ENCODE peak calls at places on chromosomes 13 and 19, in eight cellular contexts. S, V, X, M, A, C, P and O are unnamed samples.

GRCh38 chr13:101941095-101941777 is 460.6 kb downstream of the FGF14 start:
- DNase-seq in P (no peak), S (no peak), V (peak; percentile 2), X (peak; percentile 65), A (no peak), C (no peak), M (peak; percentile 2), O (no peak)

GRCh38 chr13:30982506-30982905 is 50.0 kb downstream of the TEX26 start:
- DNase-seq in X (no peak), P (no peak), A (no peak), C (peak; percentile 19), S (no peak), M (no peak), V (no peak), O (no peak)

GRCh38 chr19:48230555-48231129 is 25.1 kb downstream of the CARD8 start:
- DNase-seq in C (no peak), S (no peak), P (no peak), A (no peak), M (no peak), X (no peak), V (no peak), O (no peak)

GRCh38 chr13:92896842-92897241 is 329.8 kb upstream of the GPC6 start:
- DNase-seq in C (no peak), M (peak; percentile 40), V (peak; percentile 21), A (no peak), S (no peak), X (peak; percentile 46), P (no peak), O (no peak)

GRCh38 chr13:35164324-35164932 is 222.4 kb downstream of the NBEA start:
- DNase-seq in P (no peak), C (peak; percentile 40), V (peak; percentile 27), S (no peak), M (peak; percentile 37), X (no peak), A (no peak), O (no peak)

GRCh38 chr19:6811906-6812305 is 39.4 kb downstream of the VAV1 start:
- DNase-seq in M (peak; percentile 58), A (no peak), V (peak; percentile 39), S (no peak), C (peak; percentile 12), P (no peak), X (peak; percentile 59), O (no peak)

GRCh38 chr13:31588331-31588730 is 151.0 kb upstream of the RXFP2 start:
- DNase-seq in S (no peak), A (no peak), V (no peak), X (no peak), C (no peak), P (no peak), M (no peak), O (no peak)

GRCh38 chr19:42150353-42150752 is 18.1 kb upstream of the POU2F2 start:
- DNase-seq in M (no peak), A (no peak), S (no peak), P (no peak), X (no peak), C (no peak), V (no peak), O (no peak)

GRCh38 chr13:38670627-38671026 is 16.2 kb upstream of the FREM2 start:
- DNase-seq in M (peak; percentile 48), P (no peak), X (no peak), S (no peak), V (peak; percentile 2), C (no peak), A (no peak), O (no peak)

GRCh38 chr13:31722684-31723083 is 16.6 kb upstream of the RXFP2 start:
- DNase-seq in P (no peak), V (no peak), S (no peak), C (no peak), M (peak; percentile 11), A (no peak), X (no peak), O (no peak)

GRCh38 chr19:58351996-58352755 is 1.1 kb downstream of the A1BG start:
- DNase-seq in V (no peak), X (no peak), A (no peak), S (no peak), C (no peak), M (no peak), P (no peak), O (no peak)

GRCh38 chr19:58354478-58355030 is 1.3 kb upstream of the A1BG start:
- DNase-seq in S (no peak), A (no peak), V (no peak), C (no peak), P (no peak), M (no peak), X (no peak), O (no peak)

GRCh38 chr19:58355215-58355796 is 2.0 kb upstream of the A1BG start:
- DNase-seq in X (no peak), V (no peak), A (peak; percentile 6), P (no peak), C (no peak), S (no peak), M (no peak), O (no peak)

GRCh38 chr19:58352760-58353671 is at the start of gene A1BG:
- DNase-seq in S (no peak), X (no peak), M (no peak), V (no peak), C (no peak), A (no peak), P (no peak), O (no peak)

DNA sequence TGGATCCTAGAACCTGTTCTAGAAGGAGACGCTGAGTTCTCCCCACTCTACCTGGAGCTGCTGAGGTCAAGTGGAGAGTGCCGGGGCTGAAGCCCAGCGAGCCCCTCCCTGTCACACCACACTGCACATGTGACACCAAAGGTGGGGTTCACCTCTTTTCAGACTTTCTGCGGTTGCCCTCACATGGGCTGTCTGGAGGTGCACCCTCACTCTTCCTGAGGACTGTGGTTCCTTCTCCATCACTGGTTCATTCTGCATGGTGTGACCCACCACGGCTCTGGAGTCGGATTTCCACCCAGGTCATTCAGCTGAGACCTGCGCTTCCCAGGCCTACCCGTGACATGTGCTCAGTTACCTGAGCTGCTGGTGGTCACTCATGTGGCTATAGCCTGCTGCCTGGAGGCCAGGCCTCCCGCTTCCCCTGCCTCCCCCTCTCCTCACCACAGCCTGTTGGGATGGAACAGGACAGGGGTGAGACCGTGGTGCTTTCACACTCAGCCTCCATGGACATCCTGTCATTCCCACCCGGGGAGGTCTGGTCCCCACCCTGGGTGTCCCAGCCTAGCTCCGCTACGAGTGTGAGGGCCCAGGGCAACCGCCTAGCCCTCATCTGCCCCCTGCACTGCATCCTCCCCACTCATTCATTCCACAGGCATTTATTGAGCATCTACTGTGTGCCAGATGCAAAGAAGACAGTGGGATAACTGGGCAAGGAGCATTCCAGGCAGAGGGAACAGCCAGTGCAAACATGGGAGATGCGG is 605 bp upstream of the A1BG start:
- DNase-seq in S (no peak), A (no peak), M (no peak), V (no peak), X (no peak), C (no peak), P (no peak), O (no peak)
- H3K27me3 ChIP-seq in S (no peaks in the 10 kb centered on the region), A (peaks cover 85% of the 10 kb centered on the region), M (no peaks in the 10 kb centered on the region), V (peaks cover 10% of the 10 kb centered on the region), X (no peaks in the 10 kb centered on the region), C (no peaks in the 10 kb centered on the region), P (peaks cover 89% of the 10 kb centered on the region), O (peaks cover 53% of the 10 kb centered on the region)

GRCh38 chr19:8105471-8105870 is 43.9 kb downstream of the FBN3 start:
- DNase-seq in A (no peak), V (no peak), X (no peak), P (peak; percentile 4), C (no peak), S (no peak), M (no peak), O (no peak)
- H3K27me3 ChIP-seq in A (peaks cover 3% of the 10 kb centered on the region), V (no peaks in the 10 kb centered on the region), X (no peaks in the 10 kb centered on the region), P (peaks cover 16% of the 10 kb centered on the region), C (no peaks in the 10 kb centered on the region), S (no peaks in the 10 kb centered on the region), M (no peaks in the 10 kb centered on the region), O (peaks cover 16% of the 10 kb centered on the region)

GRCh38 chr19:1769645-1769985 is 16.3 kb downstream of the ONECUT3 start:
- DNase-seq in X (peak; percentile 56), V (no peak), P (no peak), M (no peak), S (no peak), C (no peak), A (no peak), O (no peak)

GRCh38 chr19:1767464-1767933 is 14.2 kb downstream of the ONECUT3 start:
- DNase-seq in S (no peak), X (peak; percentile 89), C (no peak), P (peak; percentile 87), A (no peak), V (no peak), M (no peak), O (no peak)

GRCh38 chr19:1768248-1768647 is 14.9 kb downstream of the ONECUT3 start:
- DNase-seq in M (no peak), V (no peak), C (no peak), X (peak; percentile 94), A (no peak), P (no peak), S (no peak), O (no peak)

GRCh38 chr19:1770866-1771576 is 17.7 kb downstream of the ONECUT3 start:
- DNase-seq in C (no peak), X (no peak), P (no peak), A (no peak), S (no peak), M (no peak), V (no peak), O (no peak)

DNA sequence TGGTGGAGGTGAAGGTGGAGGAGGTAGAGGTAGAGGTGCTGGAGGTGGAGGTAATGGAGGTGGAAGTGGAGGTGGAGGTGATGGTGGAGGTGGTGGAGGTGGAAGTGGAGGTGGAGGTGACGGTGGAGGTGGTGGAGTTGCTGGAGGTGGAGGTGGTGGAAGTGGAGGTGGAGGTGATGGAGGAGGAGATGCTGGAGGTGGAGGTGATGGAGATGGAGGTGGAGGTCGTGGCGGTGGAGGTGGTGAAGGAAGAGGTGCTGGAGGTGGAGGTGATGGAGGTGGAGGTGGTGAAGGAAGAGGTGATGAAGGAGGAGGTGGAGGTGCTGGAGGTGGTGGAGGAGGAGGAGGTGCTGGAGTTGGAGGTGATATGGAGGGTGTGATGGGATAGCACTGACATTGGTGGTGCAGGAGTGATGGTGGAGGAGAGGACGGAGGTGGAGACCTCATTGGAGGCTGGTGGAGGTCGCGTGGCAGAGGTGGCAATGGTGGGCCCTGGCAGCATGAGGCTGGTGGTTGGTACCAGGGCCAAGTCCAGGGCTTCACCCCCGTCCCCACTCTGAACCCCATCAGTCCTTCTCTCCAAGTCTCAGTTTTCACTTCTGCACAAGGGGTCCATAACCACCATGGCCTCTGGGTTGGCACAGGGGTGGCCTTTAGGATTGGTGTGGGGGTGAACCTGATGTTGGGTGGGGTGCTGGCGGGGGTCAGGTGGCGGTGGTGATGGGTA is 15.8 kb downstream of the ONECUT3 start:
- DNase-seq in M (no peak), P (no peak), C (no peak), V (no peak), X (no peak), S (no peak), A (no peak), O (no peak)
- H3K27me3 ChIP-seq in M (peaks cover 38% of the 10 kb centered on the region), P (peaks cover 100% of the 10 kb centered on the region), C (peaks cover 6% of the 10 kb centered on the region), V (peaks cover 60% of the 10 kb centered on the region), X (peaks cover 98% of the 10 kb centered on the region), S (peaks cover 4% of the 10 kb centered on the region), A (peaks cover 94% of the 10 kb centered on the region), O (peaks cover 92% of the 10 kb centered on the region)

DNA sequence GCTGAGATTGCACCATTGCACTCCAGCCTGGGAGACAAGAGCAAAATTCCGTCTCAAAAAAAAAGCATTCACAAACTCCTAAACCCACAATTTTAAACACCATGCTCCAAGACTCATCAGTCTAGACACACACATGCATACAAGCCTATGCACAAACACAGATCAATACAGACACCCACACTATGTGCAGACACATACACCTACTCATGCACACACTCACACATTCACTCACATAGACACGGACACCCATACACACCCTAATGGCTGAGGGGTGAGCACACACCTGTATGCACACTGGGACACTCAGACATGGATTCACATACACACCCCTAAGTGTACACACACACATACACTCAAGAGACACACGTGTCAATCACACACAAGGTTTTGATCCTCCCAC is 9.3 kb downstream of the PNMA8B start:
- DNase-seq in A (no peak), S (no peak), C (no peak), X (no peak), V (no peak), P (no peak), M (no peak), O (no peak)
- H3K27me3 ChIP-seq in A (peaks cover 47% of the 10 kb centered on the region), S (no peaks in the 10 kb centered on the region), C (peaks cover 10% of the 10 kb centered on the region), X (peaks cover 46% of the 10 kb centered on the region), V (peaks cover 15% of the 10 kb centered on the region), P (peaks cover 68% of the 10 kb centered on the region), M (peaks cover 13% of the 10 kb centered on the region), O (peaks cover 41% of the 10 kb centered on the region)